ENCODE peak calls at places on chromosomes 7 and 10, in seven cellular contexts. V is amygdala; W is stimulated activated naive CD8-positive, alpha-beta T cell treated with anti-CD3 and anti-CD28 coated beads, Interleukin-15, Interleukin-2, amounts not matched to agents 100 U/mL and 50 U/mL, for 24 hours; C is progenitor cell of endocrine pancreas; H is NCI-H1105; E is activated CD4-positive, alpha-beta T cell treated with anti-CD3 and anti-CD28 coated beads, Interleukin-2, amount 50 U/mL, for 4 hours; O is tibial artery. A is an unnamed sample.

GRCh38 chr10:84397735-84398144 is 69.4 kb downstream of the CCSER2 start:
- DNase-seq in V (no peak), W (no peak), C (no peak), H (no peak), E (no peak), O (no peak), A (no peak)

GRCh38 chr7:116353614-116354013 is 143.3 kb downstream of the TES start:
- DNase-seq in V (no peak), W (no peak), C (no peak), H (no peak), E (no peak), O (peak), A (no peak)

GRCh38 chr7:98278936-98279335 is 2.5 kb upstream of the BRI3 start:
- DNase-seq in V (no peak), W (no peak), C (no peak), H (no peak), E (no peak), O (no peak), A (no peak)

GRCh38 chr7:84123903-84124573 is 70.6 kb downstream of the SEMA3A start:
- DNase-seq in V (no peak), W (no peak), C (no peak), H (no peak), E (no peak), O (no peak), A (no peak)

GRCh38 chr10:26508016-26508415 is 69.9 kb downstream of the APBB1IP start:
- DNase-seq in V (no peak), W (no peak), C (no peak), H (no peak), E (no peak), O (no peak), A (no peak)

GRCh38 chr7:112487938-112488575 is 7.3 kb downstream of the LSMEM1 start:
- DNase-seq in V (no peak), W (no peak), C (no peak), H (no peak), E (no peak), O (no peak), A (no peak)

GRCh38 chr10:35998036-35998435 is 355.9 kb upstream of the FZD8 start:
- DNase-seq in V (no peak), W (no peak), C (no peak), H (no peak), E (no peak), O (no peak), A (no peak)

GRCh38 chr10:118272090-118272775 is 69.9 kb downstream of the FAM204A start:
- DNase-seq in V (peak), W (no peak), C (no peak), H (no peak), E (no peak), O (peak), A (no peak)

GRCh38 chr7:128591705-128592104 is 80.4 kb upstream of the GARIN1A start:
- DNase-seq in V (peak), W (no peak), C (no peak), H (no peak), E (no peak), O (no peak), A (peak)

GRCh38 chr10:77746313-77746712 is 108.7 kb upstream of the KCNMA1 start:
- DNase-seq in V (no peak), W (no peak), C (no peak), H (no peak), E (no peak), O (no peak), A (peak)

A was measured in dorsolateral prefrontal cortex.